ENCODE peak calls at places on chromosomes 5 and 9, in eight cellular contexts. H is CD4-positive, alpha-beta T cell; N is H1; I is Caki2; E is stimulated activated naive CD8-positive, alpha-beta T cell treated with anti-CD3 and anti-CD28 coated beads, Interleukin-15, Interleukin-2, amounts not matched to agents 100 U/mL and 50 U/mL, for 24 hours; C is MCF 10A; V is GM20000; X is putamen. Z is an unnamed sample.
A peak's percentile ranks its signal among the peaks of the same experiment; 100 is the strongest.

GRCh38 chr5:148543727-148544126 is 110.6 kb downstream of the HTR4 start:
- DNase-seq in H (no peak), N (no peak), I (no peak), E (no peak), C (no peak), V (no peak), X (no peak), Z (no peak)

GRCh38 chr9:33198163-33198562 is 31.0 kb upstream of the B4GALT1 start:
- DNase-seq in H (no peak), N (no peak), I (no peak), E (no peak), C (peak; percentile 36), V (no peak), X (no peak), Z (no peak)

GRCh38 chr9:84371737-84372136 is 31.2 kb upstream of the SLC28A3 start:
- DNase-seq in H (no peak), N (no peak), I (no peak), E (no peak), C (peak; percentile 97), V (no peak), X (no peak), Z (no peak)

GRCh38 chr5:175922192-175922885 is 45.8 kb downstream of the THOC3 start:
- DNase-seq in H (no peak), N (no peak), I (no peak), E (no peak), C (peak; percentile 67), V (no peak), X (no peak), Z (no peak)

GRCh38 chr5:172777381-172778222 is 6.6 kb upstream of the DUSP1 start:
- DNase-seq in H (peak; percentile 79), N (no peak), I (peak; percentile 91), E (peak; percentile 86), C (peak; percentile 99), V (peak; percentile 85), X (no peak), Z (no peak)

GRCh38 chr9:29297592-29297991 is 1724.3 kb upstream of the C9orf72 start:
- DNase-seq in H (no peak), N (no peak), I (no peak), E (no peak), C (no peak), V (no peak), X (no peak), Z (no peak)

GRCh38 chr9:136765041-136765440 is 723 bp upstream of the LCN15 start:
- DNase-seq in H (no peak), N (no peak), I (no peak), E (no peak), C (no peak), V (peak; percentile 11), X (no peak), Z (no peak)

GRCh38 chr5:178385472-178385853 is 152.9 kb upstream of the PHYKPL start:
- DNase-seq in H (no peak), N (no peak), I (peak; percentile 28), E (no peak), C (peak; percentile 30), V (no peak), X (no peak), Z (no peak)

GRCh38 chr5:57173318-57174127 is at the start of gene GPBP1:
- DNase-seq in H (peak; percentile 96), N (peak; percentile 91), I (peak; percentile 98), E (peak; percentile 98), C (peak; percentile 99), V (peak; percentile 97), X (peak; percentile 99), Z (peak; percentile 98)

GRCh38 chr5:52657231-52657645 is 130.5 kb upstream of the ITGA1 start:
- DNase-seq in H (no peak), N (no peak), I (peak; percentile 19), E (no peak), C (peak; percentile 46), V (peak; percentile 29), X (peak; percentile 30), Z (no peak)

GRCh38 chr5:174625591-174626365 is 98.6 kb upstream of the MSX2 start:
- DNase-seq in H (no peak), N (no peak), I (no peak), E (no peak), C (peak; percentile 38), V (no peak), X (no peak), Z (no peak)

GRCh38 chr5:65535529-65535987 is 27.4 kb downstream of the CENPK start:
- DNase-seq in H (no peak), N (no peak), I (no peak), E (no peak), C (peak; percentile 3), V (no peak), X (no peak), Z (no peak)

GRCh38 chr9:93801581-93802284 is 153.4 kb downstream of the BARX1 start:
- DNase-seq in H (no peak), N (no peak), I (no peak), E (no peak), C (no peak), V (no peak), X (no peak), Z (no peak)

GRCh38 chr5:20949636-20950035 is 961.6 kb upstream of the CDH18 start:
- DNase-seq in H (no peak), N (no peak), I (no peak), E (no peak), C (no peak), V (no peak), X (no peak), Z (no peak)

GRCh38 chr5:92163906-92164305 is 780.8 kb upstream of the ARRDC3 start:
- DNase-seq in H (no peak), N (no peak), I (no peak), E (no peak), C (no peak), V (no peak), X (no peak), Z (no peak)

GRCh38 chr9:116661037-116661954 is 25.8 kb upstream of the TRIM32 start:
- DNase-seq in H (no peak), N (no peak), I (peak; percentile 60), E (no peak), C (peak; percentile 73), V (peak; percentile 65), X (peak; percentile 62), Z (no peak)

GRCh38 chr9:122374885-122375420 is 4.1 kb downstream of the PTGS1 start:
- DNase-seq in H (no peak), N (no peak), I (no peak), E (no peak), C (no peak), V (no peak), X (no peak), Z (no peak)

GRCh38 chr5:95403996-95404395 is 12.8 kb downstream of the FAM81B start:
- DNase-seq in H (no peak), N (no peak), I (no peak), E (no peak), C (peak; percentile 32), V (no peak), X (no peak), Z (no peak)

GRCh38 chr9:111900934-111901612 is 4.5 kb downstream of the UGCG start:
- DNase-seq in H (no peak), N (no peak), I (no peak), E (no peak), C (no peak), V (no peak), X (no peak), Z (no peak)

GRCh38 chr9:14561929-14562386 is 131.3 kb downstream of the ZDHHC21 start:
- DNase-seq in H (no peak), N (no peak), I (no peak), E (no peak), C (no peak), V (no peak), X (no peak), Z (no peak)

GRCh38 chr5:103446813-103447212 is 115.8 kb downstream of the NUDT12 start:
- DNase-seq in H (no peak), N (no peak), I (no peak), E (no peak), C (no peak), V (no peak), X (no peak), Z (no peak)

GRCh38 chr9:114606068-114606467 is 5.0 kb upstream of the TMEM268 start:
- DNase-seq in H (no peak), N (no peak), I (no peak), E (no peak), C (no peak), V (no peak), X (no peak), Z (no peak)

GRCh38 chr5:144356489-144356888 is 185.8 kb downstream of the KCTD16 start:
- DNase-seq in H (no peak), N (no peak), I (no peak), E (no peak), C (no peak), V (no peak), X (no peak), Z (no peak)

GRCh38 chr5:157273131-157273556 is 7.2 kb downstream of the CYFIP2 start:
- DNase-seq in H (no peak), N (no peak), I (no peak), E (peak; percentile 50), C (no peak), V (peak; percentile 64), X (no peak), Z (no peak)

GRCh38 chr5:32329395-32329834 is 16.7 kb upstream of the MTMR12 start:
- DNase-seq in H (peak; percentile 58), N (peak; percentile 56), I (peak; percentile 12), E (peak; percentile 52), C (peak; percentile 72), V (peak; percentile 82), X (peak; percentile 64), Z (no peak)

GRCh38 chr5:159921721-159922120 is 5.4 kb downstream of the ADRA1B start:
- DNase-seq in H (no peak), N (no peak), I (no peak), E (no peak), C (no peak), V (no peak), X (no peak), Z (no peak)

GRCh38 chr5:145068696-145069095 is 766.4 kb downstream of the PRELID2 start:
- DNase-seq in H (no peak), N (no peak), I (no peak), E (no peak), C (no peak), V (no peak), X (no peak), Z (no peak)

GRCh38 chr5:102231693-102232619 is 64.1 kb downstream of the SLCO4C1 start:
- DNase-seq in H (no peak), N (no peak), I (no peak), E (no peak), C (no peak), V (peak; percentile 20), X (no peak), Z (no peak)

GRCh38 chr9:73426226-73426625 is 274.6 kb downstream of the ANXA1 start:
- DNase-seq in H (no peak), N (no peak), I (no peak), E (no peak), C (no peak), V (no peak), X (peak; percentile 71), Z (no peak)

GRCh38 chr5:15929616-15930303 is 249.8 kb downstream of the MARCHF11 start:
- DNase-seq in H (no peak), N (no peak), I (no peak), E (no peak), C (no peak), V (no peak), X (no peak), Z (no peak)

GRCh38 chr9:77440057-77440456 is 208.1 kb downstream of the GNA14 start:
- DNase-seq in H (no peak), N (no peak), I (no peak), E (no peak), C (no peak), V (no peak), X (peak; percentile 28), Z (no peak)

GRCh38 chr5:100762995-100763394 is 140.1 kb downstream of the ST8SIA4 start:
- DNase-seq in H (no peak), N (no peak), I (no peak), E (no peak), C (no peak), V (no peak), X (no peak), Z (no peak)

GRCh38 chr9:127897194-127897692 is 2.2 kb downstream of the ST6GALNAC6 start:
- DNase-seq in H (no peak), N (no peak), I (peak; percentile 46), E (peak; percentile 62), C (no peak), V (peak; percentile 80), X (no peak), Z (peak; percentile 61)

GRCh38 chr9:77455312-77455927 is 192.7 kb downstream of the GNA14 start:
- DNase-seq in H (no peak), N (no peak), I (no peak), E (peak; percentile 37), C (peak; percentile 51), V (peak; percentile 44), X (no peak), Z (no peak)